ENCODE peak calls at places on chromosomes 13 and 19, in ten cellular contexts. M is lower lobe of right lung, Z is stomach, Y is mucosa of descending colon, G is cardiac muscle cell, X is tibial artery, T is right atrium auricular region, N is sigmoid colon, P is thoracic aorta, U is AG09309. B is an unnamed sample.

GRCh38 chr19:43624933-43625332 is 5.5 kb upstream of the ZNF428 start:
- DNase-seq in Y (peak), X (no peak), T (no peak), U (no peak), N (no peak), Z (peak), M (peak), G (peak), P (no peak), B (no peak)

GRCh38 chr13:97429681-97430081 is 4.3 kb upstream of the RAP2A start:
- DNase-seq in Z (no peak), P (no peak), M (no peak), Y (no peak), T (no peak), U (peak), N (no peak), G (peak), X (no peak), B (no peak)

GRCh38 chr19:48868196-48868886 is at the start of gene PLEKHA4:
- DNase-seq in M (peak), G (peak), T (peak), N (peak), Y (peak), U (no peak), Z (peak), P (no peak), X (peak), B (no peak)

GRCh38 chr19:6424190-6424938 is at the start of gene KHSRP:
- DNase-seq in Z (no peak), N (peak), U (no peak), P (no peak), T (no peak), Y (no peak), M (no peak), G (no peak), X (no peak), B (no peak)

GRCh38 chr19:57241181-57241580 is 749 bp downstream of the ZNF805 start:
- DNase-seq in P (no peak), N (no peak), M (no peak), T (peak), G (peak), Y (no peak), U (no peak), X (no peak), Z (no peak), B (no peak)

GRCh38 chr19:17307876-17308377 is 1.4 kb upstream of the DDA1 start:
- DNase-seq in P (no peak), Y (no peak), N (no peak), Z (no peak), M (no peak), T (no peak), X (no peak), G (no peak), U (no peak), B (no peak)

GRCh38 chr13:50519866-50520265 is 323.6 kb downstream of the DLEU7 start:
- DNase-seq in Z (no peak), P (no peak), G (peak), Y (no peak), M (no peak), T (no peak), X (no peak), N (no peak), U (no peak), B (no peak)

GRCh38 chr13:45231722-45232121 is 30.9 kb upstream of the KCTD4 start:
- DNase-seq in Z (no peak), G (peak), Y (no peak), P (no peak), X (no peak), N (no peak), T (no peak), M (no peak), U (no peak), B (no peak)

GRCh38 chr19:7751157-7751783 is 3.9 kb upstream of the CD209 start:
- DNase-seq in T (no peak), M (no peak), G (no peak), X (peak), Z (no peak), P (no peak), U (no peak), N (no peak), Y (no peak), B (no peak)

GRCh38 chr13:103695320-103695719 is 629.1 kb upstream of the SLC10A2 start:
- DNase-seq in X (no peak), Z (no peak), U (no peak), P (no peak), T (no peak), Y (no peak), N (no peak), G (no peak), M (no peak), B (no peak)

GRCh38 chr13:25371608-25372274 is at the start of gene ATP8A2:
- DNase-seq in Z (no peak), U (no peak), G (no peak), Y (no peak), P (no peak), X (no peak), N (no peak), T (no peak), M (no peak), B (no peak)

GRCh38 chr13:106490887-106491321 is 44.6 kb downstream of the EFNB2 start:
- DNase-seq in T (no peak), G (no peak), Z (no peak), Y (no peak), P (no peak), M (no peak), X (no peak), N (no peak), U (no peak), B (no peak)

GRCh38 chr13:36345438-36346221 is 564 bp downstream of the SPART start:
- DNase-seq in M (peak), Z (peak), G (peak), X (peak), Y (peak), U (peak), P (peak), T (peak), N (peak), B (no peak)

GRCh38 chr13:111281751-111282311 is 38.6 kb upstream of the TEX29 start:
- DNase-seq in X (no peak), P (no peak), U (peak), G (peak), N (no peak), T (no peak), Z (no peak), M (no peak), Y (no peak), B (no peak)

GRCh38 chr19:39156230-39156890 is 30.8 kb downstream of the PAK4 start:
- DNase-seq in Y (no peak), M (no peak), Z (peak), U (no peak), N (no peak), X (no peak), P (no peak), G (peak), T (no peak), B (peak)

GRCh38 chr13:41610426-41610825 is 153.1 kb downstream of the RGCC start:
- DNase-seq in M (peak), U (peak), Z (peak), X (no peak), N (no peak), Y (no peak), T (no peak), G (peak), P (no peak), B (no peak)

GRCh38 chr13:31119966-31120733 is 41.6 kb downstream of the HSPH1 start:
- DNase-seq in Z (no peak), P (no peak), M (no peak), Y (no peak), U (no peak), N (no peak), T (no peak), X (no peak), G (peak), B (no peak)

GRCh38 chr13:73259061-73259908 is 200.5 kb downstream of the KLF5 start:
- DNase-seq in P (no peak), N (peak), Z (no peak), T (no peak), U (peak), X (no peak), G (peak), Y (no peak), M (no peak), B (no peak)

GRCh38 chr13:92682832-92683517 is 543.6 kb upstream of the GPC6 start:
- DNase-seq in Z (no peak), Y (no peak), P (no peak), U (no peak), T (peak), X (no peak), M (no peak), G (peak), N (no peak), B (no peak)

GRCh38 chr13:34086281-34086680 is 268.3 kb downstream of the RFC3 start:
- DNase-seq in P (no peak), X (no peak), G (no peak), U (no peak), N (no peak), Y (no peak), Z (no peak), M (no peak), T (no peak), B (no peak)

GRCh38 chr13:40613192-40613818 is 53.1 kb downstream of the FOXO1 start:
- DNase-seq in N (peak), Y (no peak), X (no peak), Z (peak), P (no peak), T (no peak), G (no peak), M (no peak), U (no peak), B (no peak)

GRCh38 chr19:40006273-40006691 is 9.4 kb downstream of the ZNF546 start:
- DNase-seq in P (no peak), X (no peak), Y (no peak), U (no peak), T (no peak), G (peak), M (no peak), Z (no peak), N (no peak), B (no peak)

GRCh38 chr19:36081894-36082293 is 27.2 kb downstream of the WDR62 start:
- DNase-seq in N (no peak), G (no peak), T (no peak), Z (no peak), X (no peak), Y (no peak), M (no peak), P (no peak), U (no peak), B (no peak)

GRCh38 chr13:85520445-85520844 is 278.8 kb downstream of the SLITRK6 start:
- DNase-seq in X (no peak), N (no peak), Y (no peak), P (no peak), G (peak), U (no peak), T (no peak), M (no peak), Z (no peak), B (peak)

GRCh38 chr19:57088125-57088524 is 31.7 kb upstream of the USP29 start:
- DNase-seq in M (no peak), P (no peak), X (no peak), Z (no peak), T (no peak), N (no peak), G (no peak), Y (no peak), U (no peak), B (no peak)

GRCh38 chr19:39705578-39706188 is 1.4 kb downstream of the LGALS14 start:
- DNase-seq in N (no peak), X (no peak), T (no peak), P (no peak), U (no peak), M (no peak), Z (no peak), Y (no peak), G (peak), B (no peak)

GRCh38 chr19:984165-984967 is at the start of gene WDR18:
- DNase-seq in M (peak), X (peak), Y (peak), Z (peak), G (peak), P (peak), N (peak), U (peak), T (peak), B (peak)
- TF ChIP-seq CTCF in M (peak), X (no peak), Y (no peak), Z (no peak), G (peak), P (no peak), N (no peak), U (no peak), T (peak), B (no peak)

GRCh38 chr19:55493650-55494171 is 5.5 kb downstream of the SSC5D start:
- DNase-seq in Z (no peak), T (no peak), X (no peak), N (no peak), P (no peak), U (no peak), Y (no peak), G (no peak), M (no peak), B (no peak)
- H3K4me3 ChIP-seq in Z (no peak), T (peak), X (peak), N (no peak), P (no peak), U (peak), Y (no peak), G (no peak), M (peak), B (no peak)

GRCh38 chr13:22027561-22027960 is 356.7 kb downstream of the FGF9 start:
- DNase-seq in Y (no peak), P (no peak), U (no peak), M (no peak), X (no peak), Z (no peak), N (no peak), T (no peak), G (no peak), B (no peak)
- TF ChIP-seq CTCF in Y (no peak), P (no peak), U (no peak), M (no peak), X (no peak), Z (no peak), N (no peak), T (no peak), G (no peak), B (no peak)

DNA sequence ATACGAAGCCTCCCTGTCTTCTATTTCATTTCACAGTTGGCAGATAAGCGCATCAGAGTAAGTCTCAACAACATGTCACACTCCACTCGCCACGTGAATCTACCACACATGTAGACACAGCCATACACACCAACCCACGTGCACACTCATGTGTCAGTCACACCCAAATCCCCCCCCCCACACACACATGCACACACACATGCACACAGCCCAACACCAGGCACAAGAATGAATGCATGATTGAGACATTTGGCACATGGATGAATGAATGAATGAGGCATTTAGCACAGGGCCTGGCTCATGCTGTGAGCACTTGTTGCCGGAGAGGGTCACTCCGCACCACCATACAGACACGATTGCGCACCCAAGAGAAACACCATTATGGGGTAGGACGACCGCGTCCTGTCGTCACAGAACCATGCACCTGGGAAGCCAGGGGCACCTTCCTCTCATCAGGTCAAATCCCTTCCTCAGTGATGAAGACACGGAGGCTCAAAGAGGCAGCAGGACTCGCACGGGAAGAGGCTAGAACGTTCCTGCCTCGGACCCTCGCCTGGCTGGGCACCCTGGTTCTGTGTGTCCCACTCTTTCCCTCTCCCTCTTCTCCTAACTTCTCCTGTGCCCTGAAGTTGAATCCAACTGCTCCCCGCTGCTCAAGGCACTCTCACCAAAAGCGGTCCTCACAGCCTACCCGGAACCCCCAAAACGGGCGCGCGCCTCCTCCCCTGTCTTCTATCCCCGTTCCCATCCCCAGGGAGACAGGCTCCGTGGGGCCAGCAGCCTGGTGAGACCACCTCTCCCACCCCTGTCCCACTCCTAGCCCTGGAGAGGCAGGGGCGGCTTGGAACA is 1.4 kb downstream of the MEIS3 start:
- DNase-seq in U (no peak), G (no peak), P (no peak), X (no peak), T (no peak), Z (no peak), M (peak), Y (no peak), N (no peak), B (no peak)
- H3K4me3 ChIP-seq in U (peak), G (peak), P (peak), X (peak), T (peak), Z (peak), M (peak), Y (no peak), N (no peak), B (no peak)

GRCh38 chr19:3469638-3470499 is 10.5 kb downstream of the SMIM24 start:
- DNase-seq in T (no peak), M (no peak), Y (no peak), G (no peak), N (no peak), X (no peak), P (no peak), U (no peak), Z (no peak), B (no peak)
- TF ChIP-seq CTCF in T (peak), M (no peak), Y (no peak), G (peak), N (no peak), X (no peak), P (no peak), U (no peak), Z (no peak), B (no peak)

DNA sequence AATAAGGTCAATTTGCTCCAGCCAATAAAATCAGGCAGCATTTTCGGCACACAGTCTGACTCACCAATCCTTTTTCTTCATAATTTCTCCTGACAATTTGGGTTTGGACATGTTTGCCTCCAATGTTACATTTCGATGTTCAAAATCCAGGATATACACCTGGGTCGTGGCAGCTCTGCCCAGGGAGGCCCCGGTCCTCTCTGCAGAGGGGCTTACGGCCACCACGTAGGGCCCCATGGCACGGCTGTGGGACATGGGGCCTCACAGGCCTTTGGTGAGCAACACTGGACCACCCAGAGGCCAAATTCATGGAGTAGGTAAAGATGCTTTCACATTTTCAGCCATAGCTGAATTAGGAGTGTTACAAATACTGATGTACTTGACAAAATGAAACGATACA is 25.4 kb downstream of the IRS2 start:
- DNase-seq in Z (no peak), Y (no peak), N (no peak), G (no peak), U (no peak), T (no peak), X (no peak), P (no peak), M (no peak), B (no peak)
- H3K4me3 ChIP-seq in Z (no peak), Y (no peak), N (no peak), G (no peak), U (no peak), T (no peak), X (no peak), P (no peak), M (no peak), B (no peak)

GRCh38 chr13:99657848-99658265 is 156.6 kb downstream of the TM9SF2 start:
- DNase-seq in U (no peak), T (peak), N (no peak), M (peak), Z (peak), Y (peak), X (peak), P (no peak), G (peak), B (no peak)
- TF ChIP-seq CTCF in U (no peak), T (no peak), N (no peak), M (no peak), Z (no peak), Y (no peak), X (no peak), P (peak), G (no peak), B (no peak)

DNA sequence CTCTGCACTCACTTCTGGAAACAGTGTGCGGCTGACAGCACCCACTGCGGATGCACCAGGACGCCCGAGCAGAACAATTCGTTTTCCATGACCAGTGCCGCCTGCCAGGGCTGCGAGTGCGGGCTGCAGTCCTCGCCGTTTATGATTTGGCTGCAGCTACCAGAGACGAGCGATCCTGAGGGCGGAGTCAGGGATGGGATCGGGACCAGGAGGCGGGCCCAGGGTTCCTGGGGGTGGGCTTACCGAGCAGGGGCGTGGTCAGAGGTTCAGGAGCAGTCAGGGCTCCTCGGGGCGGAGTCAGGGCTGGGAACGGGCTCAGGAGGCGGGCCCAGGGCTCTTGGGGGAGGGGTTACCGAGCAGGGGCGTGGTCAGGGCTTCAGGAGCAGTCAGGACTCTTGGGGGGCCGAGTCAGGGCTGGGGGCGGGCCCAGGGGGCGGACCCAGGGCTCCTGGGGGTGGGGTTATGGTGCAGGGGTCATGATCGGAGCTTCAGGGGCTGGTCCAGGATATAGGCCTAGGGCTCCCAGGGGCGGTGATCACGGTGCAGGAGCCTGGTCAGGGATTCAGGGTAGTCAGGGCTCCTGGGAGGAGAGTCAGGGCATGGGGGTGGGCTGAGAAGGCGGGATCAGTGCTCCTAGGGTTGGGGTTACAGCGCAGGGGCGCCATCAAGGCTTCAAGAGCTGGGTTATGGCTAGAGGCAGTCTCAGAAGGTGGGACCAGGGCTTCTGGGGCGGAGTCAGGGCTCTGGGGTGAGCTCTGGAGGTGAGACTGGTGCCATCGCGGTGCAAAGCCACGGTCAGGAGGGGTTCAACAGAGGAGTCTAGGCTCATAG is 1.7 kb downstream of the KLK4 start:
- DNase-seq in T (no peak), Z (peak), P (no peak), G (peak), M (peak), N (no peak), U (no peak), X (no peak), Y (peak), B (peak)
- H3K4me3 ChIP-seq in T (no peak), Z (peak), P (no peak), G (no peak), M (no peak), N (no peak), U (no peak), X (no peak), Y (no peak), B (peak)

DNA sequence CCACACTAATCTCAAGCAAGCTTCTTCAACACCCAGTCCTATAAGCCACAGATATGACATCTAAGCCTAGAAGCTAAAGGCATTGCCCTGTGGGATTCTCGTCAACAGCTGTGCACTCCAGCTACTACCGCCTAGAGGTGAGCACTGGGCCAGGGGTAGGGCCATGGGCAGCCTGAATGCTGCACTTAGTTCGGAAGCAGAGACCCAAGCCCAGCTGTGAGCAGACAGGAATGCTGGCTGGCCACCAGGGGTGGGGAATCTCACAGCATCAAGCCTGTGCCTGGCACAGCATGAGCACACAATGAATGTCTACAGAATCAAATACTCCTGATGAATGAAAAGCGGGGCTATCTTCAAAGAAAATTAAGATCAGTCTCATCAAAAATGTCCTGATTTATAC is 167.5 kb upstream of the UBL3 start:
- DNase-seq in Z (no peak), G (no peak), U (no peak), X (no peak), T (no peak), Y (no peak), M (no peak), P (no peak), N (no peak), B (no peak)
- TF ChIP-seq CTCF in Z (no peak), G (no peak), U (no peak), X (no peak), T (no peak), Y (no peak), M (no peak), P (no peak), N (no peak), B (no peak)